ENCODE peak calls at places on chromosome 3, in eight cellular contexts. J, Z, Y, C, W, E, S and T are unnamed samples. For H3K36me3, the result is how much of the 10 kb centered on the place peaks cover.

GRCh38 chr3:102206506-102207145 is 228.2 kb upstream of the ZPLD1 start:
- DNase-seq in Z (peak), S (no peak), E (peak), J (peak), Y (no peak), C (peak), W (no peak), T (no peak)

GRCh38 chr3:169744332-169745054 is 20.4 kb downstream of the TERC start:
- DNase-seq in C (no peak), E (no peak), Y (no peak), W (no peak), Z (peak), S (no peak), J (no peak), T (no peak)

GRCh38 chr3:32586361-32586760 is 15.7 kb upstream of the DYNC1LI1 start:
- DNase-seq in J (no peak), E (no peak), S (no peak), W (no peak), Z (no peak), Y (no peak), C (no peak), T (no peak)

GRCh38 chr3:100106094-100106493 is 8.2 kb downstream of the FILIP1L start:
- DNase-seq in S (no peak), C (no peak), Y (no peak), E (no peak), W (no peak), Z (peak), J (no peak), T (no peak)

GRCh38 chr3:24340966-24341365 is 153.7 kb downstream of the THRB start:
- DNase-seq in Y (no peak), J (no peak), C (no peak), S (no peak), W (no peak), Z (no peak), E (no peak), T (no peak)

GRCh38 chr3:57080171-57080570 is 19.7 kb downstream of the SPATA12 start:
- DNase-seq in E (no peak), C (no peak), Z (no peak), Y (no peak), S (no peak), W (no peak), J (no peak), T (no peak)

GRCh38 chr3:35707904-35708303 is 68.6 kb downstream of the ARPP21 start:
- DNase-seq in E (no peak), C (no peak), W (no peak), J (peak), Z (no peak), S (no peak), Y (no peak), T (no peak)

GRCh38 chr3:172520332-172520831 is 2.8 kb downstream of the TNFSF10 start:
- DNase-seq in Y (no peak), E (no peak), W (no peak), J (peak), C (no peak), Z (peak), S (no peak), T (peak)

GRCh38 chr3:120699333-120699732 is 17.3 kb upstream of the HGD start:
- DNase-seq in W (no peak), J (no peak), Y (no peak), S (no peak), E (no peak), Z (no peak), C (no peak), T (no peak)

GRCh38 chr3:24446032-24446431 is 48.6 kb downstream of the THRB start:
- DNase-seq in E (no peak), S (no peak), W (no peak), J (no peak), Y (no peak), Z (no peak), C (no peak), T (no peak)

GRCh38 chr3:141632779-141633374 is 105.2 kb upstream of the RNF7 start:
- DNase-seq in E (no peak), W (no peak), C (no peak), J (no peak), Y (no peak), S (no peak), Z (no peak), T (no peak)

GRCh38 chr3:116897382-116897781 is 187.8 kb downstream of the TUSC7 start:
- DNase-seq in W (no peak), E (no peak), Z (no peak), C (no peak), Y (no peak), S (no peak), J (no peak), T (no peak)

GRCh38 chr3:72245183-72245811 is 460.3 kb upstream of the PROK2 start:
- DNase-seq in Y (no peak), E (peak), C (no peak), W (no peak), S (no peak), J (no peak), Z (no peak), T (no peak)

GRCh38 chr3:129624347-129625070 is 18.0 kb upstream of the PLXND1 start:
- DNase-seq in S (peak), J (no peak), W (peak), C (peak), Y (no peak), E (no peak), Z (no peak), T (no peak)

GRCh38 chr3:110198717-110199587 is 861.6 kb upstream of the DPPA4 start:
- DNase-seq in J (no peak), W (peak), S (no peak), C (peak), Z (no peak), Y (no peak), E (no peak), T (no peak)

DNA sequence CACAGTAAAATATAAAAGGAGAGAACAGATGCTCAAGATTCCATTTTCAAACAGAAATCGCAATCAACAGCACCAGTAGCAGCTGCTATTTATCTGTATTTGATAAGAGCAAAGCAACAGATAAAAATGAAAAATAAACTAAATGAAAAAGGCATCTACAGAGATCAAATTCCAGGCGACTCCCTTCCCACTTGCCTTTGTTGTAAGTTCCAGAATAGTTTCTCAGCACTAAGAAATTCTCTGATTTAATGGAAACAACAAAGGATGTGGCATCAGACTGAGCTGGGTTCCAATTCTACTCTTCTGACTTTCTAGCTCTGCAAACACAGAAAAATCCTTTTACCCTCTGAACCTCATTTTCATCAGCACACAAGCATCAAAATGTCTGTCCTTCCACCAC is 110.8 kb upstream of the MME start:
- DNase-seq in C (no peak), Y (no peak), S (no peak), Z (no peak), W (no peak), E (no peak), J (no peak), T (no peak)
- H3K36me3 ChIP-seq in C (under half), Y (under half), S (under half), Z (under half), W (under half), E (under half), J (under half), T (under half)

GRCh38 chr3:168025076-168025475 is 70.6 kb downstream of the GOLIM4 start:
- DNase-seq in Z (peak), J (no peak), S (no peak), W (no peak), Y (no peak), C (no peak), E (no peak), T (no peak)
- H3K36me3 ChIP-seq in Z (under half), J (under half), S (under half), W (half or more), Y (under half), C (half or more), E (under half), T (under half)

GRCh38 chr3:132703733-132704132 is 18.5 kb downstream of the NPHP3 start:
- DNase-seq in W (no peak), Z (no peak), Y (no peak), E (no peak), J (no peak), S (no peak), C (no peak), T (no peak)
- H3K36me3 ChIP-seq in W (half or more), Z (under half), Y (under half), E (half or more), J (under half), S (under half), C (half or more), T (under half)

DNA sequence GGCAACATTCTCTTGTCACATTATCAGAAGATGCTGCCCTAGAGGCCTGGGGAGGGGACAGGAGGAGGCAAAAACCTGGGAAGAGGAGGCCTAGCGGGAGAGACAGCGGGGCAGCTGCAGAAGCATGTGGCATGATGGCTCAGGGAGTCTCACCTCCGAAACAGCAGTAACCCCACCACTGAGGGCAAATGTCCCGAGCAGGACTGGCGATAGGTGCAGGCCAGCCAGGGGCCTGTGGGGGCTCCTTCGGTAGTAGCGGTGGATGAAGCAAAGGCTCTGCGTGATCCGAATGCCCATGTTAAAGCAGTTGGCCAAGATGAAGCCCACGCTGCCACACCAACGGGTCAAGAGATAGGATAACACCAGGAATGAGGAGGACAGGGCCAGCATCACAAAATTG is 38.0 kb downstream of the RFT1 start:
- DNase-seq in W (no peak), Y (no peak), S (no peak), Z (no peak), J (no peak), E (no peak), C (no peak), T (no peak)
- H3K36me3 ChIP-seq in W (under half), Y (under half), S (under half), Z (under half), J (under half), E (half or more), C (half or more), T (under half)

GRCh38 chr3:171121801-171122200 is 95.3 kb upstream of the SLC2A2 start:
- DNase-seq in E (no peak), Z (no peak), W (no peak), J (no peak), C (no peak), Y (no peak), S (no peak), T (no peak)
- H3K36me3 ChIP-seq in E (under half), Z (under half), W (half or more), J (under half), C (under half), Y (under half), S (under half), T (under half)

DNA sequence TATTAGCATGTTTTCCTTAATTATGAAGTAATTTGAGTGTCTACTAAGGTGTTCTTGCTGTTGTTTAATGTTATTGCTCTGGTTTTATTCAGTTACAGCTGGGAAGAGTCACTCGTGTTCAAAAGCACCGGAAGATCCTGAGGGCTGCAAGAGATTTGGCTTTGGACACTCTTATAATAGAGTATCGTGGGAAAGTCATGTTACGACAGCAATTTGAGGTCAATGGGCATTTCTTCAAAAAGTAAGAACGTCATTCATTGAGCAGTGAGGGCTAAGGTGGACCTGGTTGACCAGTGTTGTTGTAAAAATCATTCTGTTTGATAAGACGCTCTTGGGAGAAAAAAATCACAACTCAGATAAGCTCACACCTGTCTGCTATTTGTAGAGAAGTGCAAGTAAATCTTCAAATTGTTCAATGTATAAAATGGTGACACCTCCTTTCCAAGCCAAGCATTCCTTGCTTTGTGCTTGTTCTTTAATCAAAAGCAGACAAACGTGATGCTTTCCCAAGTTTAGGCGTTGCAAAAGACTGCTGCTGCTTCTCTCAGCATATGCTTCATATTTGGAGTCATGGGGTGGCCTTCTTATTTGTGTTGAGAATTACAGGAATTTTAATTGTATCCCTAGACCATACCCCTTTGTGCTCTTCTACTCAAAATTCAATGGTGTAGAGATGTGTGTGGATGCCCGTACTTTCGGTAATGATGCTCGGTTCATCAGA is 44.2 kb downstream of the SETD5 start:
- DNase-seq in J (no peak), W (no peak), C (no peak), Z (no peak), Y (no peak), E (no peak), S (no peak), T (no peak)
- H3K36me3 ChIP-seq in J (half or more), W (half or more), C (half or more), Z (half or more), Y (half or more), E (half or more), S (under half), T (under half)

GRCh38 chr3:52402706-52403270 is 42.1 kb downstream of the SEMA3G start:
- DNase-seq in C (peak), E (no peak), Z (no peak), W (peak), Y (no peak), S (no peak), J (no peak), T (no peak)
- H3K36me3 ChIP-seq in C (half or more), E (half or more), Z (under half), W (half or more), Y (under half), S (under half), J (half or more), T (under half)

DNA sequence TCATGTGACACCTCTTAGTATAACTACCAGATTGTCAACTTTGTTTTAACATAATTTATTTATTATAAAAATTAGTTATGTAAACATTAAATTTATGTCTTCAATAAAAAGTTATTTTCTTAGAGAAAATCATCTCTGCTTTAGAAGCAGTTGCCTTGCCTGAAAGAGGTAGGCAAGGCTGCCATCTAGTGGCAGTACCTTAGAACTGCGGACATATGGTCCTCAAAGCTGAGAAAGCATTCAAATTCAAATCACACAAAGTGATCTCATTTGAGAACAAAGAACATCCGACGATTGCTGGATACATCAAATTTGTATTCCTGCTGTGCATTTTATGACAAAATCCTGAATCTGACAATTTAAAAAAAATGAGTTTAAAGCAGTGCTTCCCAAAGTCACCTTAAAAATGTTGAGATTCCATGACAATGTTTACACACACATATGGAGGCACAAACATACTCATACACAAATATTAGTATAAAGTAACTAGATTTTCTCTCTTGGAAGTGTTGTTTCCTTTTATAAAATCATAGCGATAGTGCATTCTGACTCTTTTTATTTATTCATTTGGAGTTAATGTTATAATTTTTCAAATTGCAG is 617.4 kb downstream of the CADM2 start:
- DNase-seq in W (no peak), E (no peak), J (peak), Y (peak), C (no peak), S (no peak), Z (peak), T (no peak)
- H3K36me3 ChIP-seq in W (under half), E (under half), J (under half), Y (under half), C (under half), S (under half), Z (under half), T (under half)